ENCODE peak calls at places on chromosomes 7 and 10, in six cellular contexts. One of them, this sample, is unnamed.

GRCh38 chr10:1612910-1613309 is 124.4 kb downstream of the ADARB2 start:
- DNase-seq in IMR-90: no peak
- DNase-seq in left ventricle myocardium inferior: no peak
- DNase-seq in Peyer's patch: no peak
- DNase-seq in WTC11: no peak
- DNase-seq in fibroblast of mammary gland: no peak
- DNase-seq in this sample: no peak

GRCh38 chr7:147207988-147208387 is 1091.4 kb downstream of the CNTNAP2 start:
- DNase-seq in IMR-90: no peak
- DNase-seq in left ventricle myocardium inferior: no peak
- DNase-seq in Peyer's patch: no peak
- DNase-seq in WTC11: peak; percentile 19
- DNase-seq in fibroblast of mammary gland: no peak
- DNase-seq in this sample: no peak

GRCh38 chr7:135367114-135367513 is 133.5 kb downstream of the STRA8 start:
- DNase-seq in IMR-90: no peak
- DNase-seq in left ventricle myocardium inferior: no peak
- DNase-seq in Peyer's patch: no peak
- DNase-seq in WTC11: no peak
- DNase-seq in fibroblast of mammary gland: no peak
- DNase-seq in this sample: no peak

GRCh38 chr7:158362912-158363905 is 224.4 kb downstream of the PTPRN2 start:
- DNase-seq in IMR-90: no peak
- DNase-seq in left ventricle myocardium inferior: no peak
- DNase-seq in Peyer's patch: no peak
- DNase-seq in WTC11: peak; percentile 68
- DNase-seq in fibroblast of mammary gland: no peak
- DNase-seq in this sample: no peak

GRCh38 chr10:102629661-102630614 is 14.3 kb upstream of the TRIM8 start:
- DNase-seq in IMR-90: peak; percentile 91
- DNase-seq in left ventricle myocardium inferior: no peak
- DNase-seq in Peyer's patch: no peak
- DNase-seq in WTC11: peak; percentile 67
- DNase-seq in fibroblast of mammary gland: peak; percentile 72
- DNase-seq in this sample: no peak

GRCh38 chr7:17986826-17987225 is 40.8 kb downstream of the PRPS1L1 start:
- DNase-seq in IMR-90: peak; percentile 88
- DNase-seq in left ventricle myocardium inferior: no peak
- DNase-seq in Peyer's patch: no peak
- DNase-seq in WTC11: no peak
- DNase-seq in fibroblast of mammary gland: peak; percentile 79
- DNase-seq in this sample: no peak

GRCh38 chr10:109992485-109992884 is 15.3 kb upstream of the ADD3 start:
- DNase-seq in IMR-90: peak; percentile 86
- DNase-seq in left ventricle myocardium inferior: no peak
- DNase-seq in Peyer's patch: no peak
- DNase-seq in WTC11: no peak
- DNase-seq in fibroblast of mammary gland: peak; percentile 59
- DNase-seq in this sample: no peak

GRCh38 chr10:122301811-122302115 is 30.7 kb downstream of the BTBD16 start:
- DNase-seq in IMR-90: no peak
- DNase-seq in left ventricle myocardium inferior: no peak
- DNase-seq in Peyer's patch: no peak
- DNase-seq in WTC11: no peak
- DNase-seq in fibroblast of mammary gland: no peak
- DNase-seq in this sample: no peak

GRCh38 chr10:98852686-98853085 is 383.0 kb downstream of the HPSE2 start:
- DNase-seq in IMR-90: peak; percentile 0
- DNase-seq in left ventricle myocardium inferior: no peak
- DNase-seq in Peyer's patch: no peak
- DNase-seq in WTC11: no peak
- DNase-seq in fibroblast of mammary gland: peak; percentile 1
- DNase-seq in this sample: no peak

GRCh38 chr7:76074972-76075370 is 27.1 kb downstream of the MDH2 start:
- DNase-seq in IMR-90: peak; percentile 49
- DNase-seq in left ventricle myocardium inferior: no peak
- DNase-seq in Peyer's patch: no peak
- DNase-seq in WTC11: no peak
- DNase-seq in fibroblast of mammary gland: peak; percentile 81
- DNase-seq in this sample: no peak

GRCh38 chr10:89351402-89352038 is 23.7 kb downstream of the IFIT3 start:
- DNase-seq in IMR-90: peak; percentile 44
- DNase-seq in left ventricle myocardium inferior: no peak
- DNase-seq in Peyer's patch: no peak
- DNase-seq in WTC11: no peak
- DNase-seq in fibroblast of mammary gland: peak; percentile 59
- DNase-seq in this sample: no peak

GRCh38 chr10:61896854-61897661 is 4.4 kb upstream of the ARID5B start:
- DNase-seq in IMR-90: peak; percentile 27
- DNase-seq in left ventricle myocardium inferior: peak; percentile 38
- DNase-seq in Peyer's patch: peak; percentile 57
- DNase-seq in WTC11: peak; percentile 58
- DNase-seq in fibroblast of mammary gland: peak; percentile 89
- DNase-seq in this sample: peak; percentile 63

GRCh38 chr7:103795787-103796186 is 193.7 kb downstream of the RELN start:
- DNase-seq in IMR-90: no peak
- DNase-seq in left ventricle myocardium inferior: no peak
- DNase-seq in Peyer's patch: no peak
- DNase-seq in WTC11: no peak
- DNase-seq in fibroblast of mammary gland: no peak
- DNase-seq in this sample: no peak

GRCh38 chr7:75534727-75535307 is 42.7 kb downstream of the SPDYE5 start:
- DNase-seq in IMR-90: peak; percentile 85
- DNase-seq in left ventricle myocardium inferior: no peak
- DNase-seq in Peyer's patch: no peak
- DNase-seq in WTC11: no peak
- DNase-seq in fibroblast of mammary gland: peak; percentile 51
- DNase-seq in this sample: no peak

GRCh38 chr10:86178401-86179142 is 188.0 kb downstream of the GRID1 start:
- DNase-seq in IMR-90: no peak
- DNase-seq in left ventricle myocardium inferior: no peak
- DNase-seq in Peyer's patch: no peak
- DNase-seq in WTC11: peak; percentile 82
- DNase-seq in fibroblast of mammary gland: no peak
- DNase-seq in this sample: no peak

GRCh38 chr7:139192014-139192706 is 38.9 kb upstream of the UBN2 start:
- DNase-seq in IMR-90: peak; percentile 25
- DNase-seq in left ventricle myocardium inferior: no peak
- DNase-seq in Peyer's patch: no peak
- DNase-seq in WTC11: no peak
- DNase-seq in fibroblast of mammary gland: no peak
- DNase-seq in this sample: no peak

GRCh38 chr10:42926831-42927230 is 144.2 kb downstream of the BMS1 start:
- DNase-seq in IMR-90: no peak
- DNase-seq in left ventricle myocardium inferior: no peak
- DNase-seq in Peyer's patch: no peak
- DNase-seq in WTC11: peak; percentile 71
- DNase-seq in fibroblast of mammary gland: peak; percentile 53
- DNase-seq in this sample: no peak

GRCh38 chr10:108673756-108674155 is 1249.6 kb downstream of the XPNPEP1 start:
- DNase-seq in IMR-90: no peak
- DNase-seq in left ventricle myocardium inferior: no peak
- DNase-seq in Peyer's patch: no peak
- DNase-seq in WTC11: no peak
- DNase-seq in fibroblast of mammary gland: no peak
- DNase-seq in this sample: no peak

GRCh38 chr10:86946215-86947170 is 10.9 kb downstream of the MMRN2 start:
- DNase-seq in IMR-90: no peak
- DNase-seq in left ventricle myocardium inferior: peak; percentile 59
- DNase-seq in Peyer's patch: no peak
- DNase-seq in WTC11: peak; percentile 3
- DNase-seq in fibroblast of mammary gland: no peak
- DNase-seq in this sample: no peak

GRCh38 chr7:41378156-41378555 is 324.7 kb downstream of the INHBA start:
- DNase-seq in IMR-90: no peak
- DNase-seq in left ventricle myocardium inferior: no peak
- DNase-seq in Peyer's patch: no peak
- DNase-seq in WTC11: no peak
- DNase-seq in fibroblast of mammary gland: no peak
- DNase-seq in this sample: no peak

GRCh38 chr10:119198438-119198837 is 8.9 kb upstream of the GRK5 start:
- DNase-seq in IMR-90: no peak
- DNase-seq in left ventricle myocardium inferior: no peak
- DNase-seq in Peyer's patch: no peak
- DNase-seq in WTC11: peak; percentile 51
- DNase-seq in fibroblast of mammary gland: no peak
- DNase-seq in this sample: no peak

GRCh38 chr10:85195596-85195995 is 867.2 kb downstream of the CCSER2 start:
- DNase-seq in IMR-90: no peak
- DNase-seq in left ventricle myocardium inferior: no peak
- DNase-seq in Peyer's patch: no peak
- DNase-seq in WTC11: no peak
- DNase-seq in fibroblast of mammary gland: no peak
- DNase-seq in this sample: no peak

GRCh38 chr7:69115788-69116187 is 482.5 kb upstream of the AUTS2 start:
- DNase-seq in IMR-90: no peak
- DNase-seq in left ventricle myocardium inferior: no peak
- DNase-seq in Peyer's patch: no peak
- DNase-seq in WTC11: no peak
- DNase-seq in fibroblast of mammary gland: no peak
- DNase-seq in this sample: no peak

GRCh38 chr7:97845622-97846203 is 26.5 kb downstream of the ASNS start:
- DNase-seq in IMR-90: peak; percentile 15
- DNase-seq in left ventricle myocardium inferior: no peak
- DNase-seq in Peyer's patch: no peak
- DNase-seq in WTC11: no peak
- DNase-seq in fibroblast of mammary gland: peak; percentile 34
- DNase-seq in this sample: no peak

GRCh38 chr7:8063706-8064297 is 95.2 kb downstream of the GLCCI1 start:
- DNase-seq in IMR-90: peak; percentile 23
- DNase-seq in left ventricle myocardium inferior: no peak
- DNase-seq in Peyer's patch: no peak
- DNase-seq in WTC11: no peak
- DNase-seq in fibroblast of mammary gland: peak; percentile 38
- DNase-seq in this sample: no peak

GRCh38 chr7:157544980-157545680 is 208.3 kb downstream of the DNAJB6 start:
- DNase-seq in IMR-90: no peak
- DNase-seq in left ventricle myocardium inferior: no peak
- DNase-seq in Peyer's patch: peak; percentile 15
- DNase-seq in WTC11: peak; percentile 4
- DNase-seq in fibroblast of mammary gland: no peak
- DNase-seq in this sample: peak; percentile 22

GRCh38 chr10:77159538-77160110 is 478.0 kb downstream of the KCNMA1 start:
- DNase-seq in IMR-90: peak; percentile 42
- DNase-seq in left ventricle myocardium inferior: no peak
- DNase-seq in Peyer's patch: no peak
- DNase-seq in WTC11: no peak
- DNase-seq in fibroblast of mammary gland: peak; percentile 65
- DNase-seq in this sample: no peak

GRCh38 chr7:41787951-41788350 is 85.1 kb upstream of the INHBA start:
- DNase-seq in IMR-90: no peak
- DNase-seq in left ventricle myocardium inferior: no peak
- DNase-seq in Peyer's patch: no peak
- DNase-seq in WTC11: no peak
- DNase-seq in fibroblast of mammary gland: no peak
- DNase-seq in this sample: no peak

GRCh38 chr10:102157224-102157623 is 5.0 kb downstream of the NOLC1 start:
- DNase-seq in IMR-90: no peak
- DNase-seq in left ventricle myocardium inferior: no peak
- DNase-seq in Peyer's patch: no peak
- DNase-seq in WTC11: no peak
- DNase-seq in fibroblast of mammary gland: no peak
- DNase-seq in this sample: no peak

GRCh38 chr7:26398436-26399308 is 107.0 kb downstream of the SNX10 start:
- DNase-seq in IMR-90: peak; percentile 18
- DNase-seq in left ventricle myocardium inferior: peak; percentile 66
- DNase-seq in Peyer's patch: peak; percentile 67
- DNase-seq in WTC11: peak; percentile 56
- DNase-seq in fibroblast of mammary gland: peak; percentile 43
- DNase-seq in this sample: peak; percentile 60

GRCh38 chr10:60810437-60811182 is 32.3 kb downstream of the CDK1 start:
- DNase-seq in IMR-90: peak; percentile 60
- DNase-seq in left ventricle myocardium inferior: no peak
- DNase-seq in Peyer's patch: no peak
- DNase-seq in WTC11: no peak
- DNase-seq in fibroblast of mammary gland: peak; percentile 52
- DNase-seq in this sample: no peak

GRCh38 chr7:99459087-99459486 is 6.9 kb downstream of the ATP5MF start:
- DNase-seq in IMR-90: no peak
- DNase-seq in left ventricle myocardium inferior: no peak
- DNase-seq in Peyer's patch: no peak
- DNase-seq in WTC11: peak; percentile 45
- DNase-seq in fibroblast of mammary gland: peak; percentile 44
- DNase-seq in this sample: no peak
- TF ChIP-seq CTCF in IMR-90: peak; percentile 24
- TF ChIP-seq CTCF in left ventricle myocardium inferior: no peak
- TF ChIP-seq CTCF in Peyer's patch: no peak
- TF ChIP-seq CTCF in WTC11: no peak
- TF ChIP-seq CTCF in fibroblast of mammary gland: peak; percentile 47
- TF ChIP-seq CTCF in this sample: peak; percentile 53

GRCh38 chr10:37495415-37495814 is 362.0 kb downstream of the ZNF248 start:
- DNase-seq in IMR-90: no peak
- DNase-seq in left ventricle myocardium inferior: no peak
- DNase-seq in Peyer's patch: no peak
- DNase-seq in WTC11: no peak
- DNase-seq in fibroblast of mammary gland: peak; percentile 2
- DNase-seq in this sample: no peak
- TF ChIP-seq CTCF in IMR-90: no peak
- TF ChIP-seq CTCF in left ventricle myocardium inferior: peak; percentile 51
- TF ChIP-seq CTCF in Peyer's patch: no peak
- TF ChIP-seq CTCF in WTC11: no peak
- TF ChIP-seq CTCF in fibroblast of mammary gland: peak; percentile 13
- TF ChIP-seq CTCF in this sample: no peak

DNA sequence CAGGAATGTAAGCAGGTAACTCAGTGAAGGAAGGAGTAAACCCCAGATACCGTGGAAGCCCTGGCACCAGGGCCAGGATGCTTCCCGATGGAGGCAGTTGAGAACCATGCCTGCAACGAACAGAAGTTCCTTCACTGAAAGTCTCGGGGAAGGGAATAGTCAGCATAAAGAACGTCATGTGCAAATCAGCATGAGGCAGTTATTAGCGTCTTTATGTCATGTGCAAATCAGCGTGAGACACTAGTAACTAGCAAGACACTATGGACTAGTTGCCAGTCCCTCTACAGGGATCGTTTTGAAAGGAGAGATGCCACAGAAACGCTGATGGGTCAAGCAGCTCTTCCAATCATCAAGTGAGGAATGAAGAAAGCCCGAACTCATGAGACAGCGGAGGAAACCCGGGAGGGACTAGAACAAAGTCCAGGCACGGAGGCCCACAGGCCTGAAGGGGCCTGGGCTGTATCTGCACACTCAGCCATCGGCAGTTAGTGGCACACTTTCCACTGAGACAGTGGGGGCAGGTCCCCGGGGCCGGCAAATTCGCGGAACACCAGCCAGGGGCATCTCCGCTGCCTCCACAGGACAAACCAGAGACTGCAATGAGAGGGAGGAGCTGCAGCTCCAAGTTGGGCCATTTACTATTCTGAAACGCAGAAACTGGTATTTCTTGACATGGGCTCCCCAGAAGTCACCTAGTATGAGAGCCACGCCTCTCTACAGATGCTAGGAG is 109.6 kb downstream of the SFMBT2 start:
- DNase-seq in IMR-90: no peak
- DNase-seq in left ventricle myocardium inferior: no peak
- DNase-seq in Peyer's patch: no peak
- DNase-seq in WTC11: peak; percentile 69
- DNase-seq in fibroblast of mammary gland: no peak
- DNase-seq in this sample: no peak
- TF ChIP-seq CTCF in IMR-90: no peak
- TF ChIP-seq CTCF in left ventricle myocardium inferior: peak; percentile 27
- TF ChIP-seq CTCF in Peyer's patch: no peak
- TF ChIP-seq CTCF in WTC11: peak; percentile 27
- TF ChIP-seq CTCF in fibroblast of mammary gland: peak; percentile 10
- TF ChIP-seq CTCF in this sample: no peak

GRCh38 chr7:148941598-148942280 is 57.6 kb upstream of the EZH2 start:
- DNase-seq in IMR-90: peak; percentile 52
- DNase-seq in left ventricle myocardium inferior: peak; percentile 31
- DNase-seq in Peyer's patch: peak; percentile 66
- DNase-seq in WTC11: peak; percentile 73
- DNase-seq in fibroblast of mammary gland: peak; percentile 77
- DNase-seq in this sample: peak; percentile 68
- TF ChIP-seq CTCF in IMR-90: peak; percentile 41
- TF ChIP-seq CTCF in left ventricle myocardium inferior: peak; percentile 53
- TF ChIP-seq CTCF in Peyer's patch: peak; percentile 46
- TF ChIP-seq CTCF in WTC11: no peak
- TF ChIP-seq CTCF in fibroblast of mammary gland: peak; percentile 45
- TF ChIP-seq CTCF in this sample: peak; percentile 56

This sample was measured in CD14-positive monocyte.